ENCODE peak calls at places on chromosomes 4 and X, in six cellular contexts. A is stomach, V is OCI-LY7, W is cardiac muscle cell, N is GM23248, U is uterus. G is an unnamed sample.

GRCh38 chr4:115562506-115562905 is 449.1 kb upstream of the NDST4 start:
- DNase-seq in W (no peak), A (no peak), U (no peak), V (no peak), N (no peak), G (no peak)

GRCh38 chr4:155569471-155569870 is 97.2 kb upstream of the GUCY1A1 start:
- DNase-seq in N (no peak), V (no peak), U (no peak), A (no peak), W (no peak), G (no peak)

GRCh38 chr4:60617731-60618130 is 582.4 kb upstream of the ADGRL3 start:
- DNase-seq in U (no peak), W (no peak), V (no peak), A (no peak), N (no peak), G (no peak)

GRCh38 chrX:25072247-25072646 is 56.5 kb upstream of the ARX start:
- DNase-seq in A (no peak), W (no peak), N (no peak), U (no peak), V (no peak), G (no peak)

GRCh38 chr4:122480023-122480422 is 23.5 kb upstream of the IL2 start:
- DNase-seq in U (no peak), V (no peak), N (peak; percentile 52), A (no peak), W (peak; percentile 69), G (peak; percentile 84)

GRCh38 chrX:10414872-10415703 is 205.3 kb downstream of the MID1 start:
- DNase-seq in V (no peak), U (no peak), N (peak; percentile 37), W (no peak), A (no peak), G (peak; percentile 78)

GRCh38 chrX:7062276-7062675 is 85.2 kb upstream of the STS start:
- DNase-seq in V (no peak), N (no peak), W (no peak), U (no peak), A (no peak), G (peak; percentile 54)

GRCh38 chr4:140643571-140644055 is 74.9 kb upstream of the UCP1 start:
- DNase-seq in A (no peak), W (no peak), N (no peak), V (no peak), U (no peak), G (no peak)

GRCh38 chr4:141977433-141977832 is 341.1 kb downstream of the IL15 start:
- DNase-seq in V (no peak), N (peak; percentile 10), W (no peak), U (no peak), A (no peak), G (peak; percentile 0)

GRCh38 chr4:42070463-42070862 is 80.1 kb downstream of the SLC30A9 start:
- DNase-seq in A (no peak), W (no peak), N (no peak), U (no peak), V (no peak), G (no peak)

GRCh38 chrX:9343971-9344370 is 120.9 kb upstream of the TBL1X start:
- DNase-seq in U (no peak), V (no peak), A (no peak), N (no peak), W (no peak), G (no peak)

GRCh38 chrX:9340619-9341304 is 124.1 kb upstream of the TBL1X start:
- DNase-seq in N (peak; percentile 61), W (no peak), A (peak; percentile 27), U (peak; percentile 64), V (peak; percentile 26), G (peak; percentile 70)

GRCh38 chrX:9342581-9343051 is 122.2 kb upstream of the TBL1X start:
- DNase-seq in A (peak; percentile 83), N (peak; percentile 81), W (peak; percentile 92), V (no peak), U (peak; percentile 89), G (peak; percentile 91)

GRCh38 chrX:9339603-9340569 is 125.0 kb upstream of the TBL1X start:
- DNase-seq in N (peak; percentile 19), W (no peak), A (no peak), V (no peak), U (peak; percentile 62), G (peak; percentile 34)

DNA sequence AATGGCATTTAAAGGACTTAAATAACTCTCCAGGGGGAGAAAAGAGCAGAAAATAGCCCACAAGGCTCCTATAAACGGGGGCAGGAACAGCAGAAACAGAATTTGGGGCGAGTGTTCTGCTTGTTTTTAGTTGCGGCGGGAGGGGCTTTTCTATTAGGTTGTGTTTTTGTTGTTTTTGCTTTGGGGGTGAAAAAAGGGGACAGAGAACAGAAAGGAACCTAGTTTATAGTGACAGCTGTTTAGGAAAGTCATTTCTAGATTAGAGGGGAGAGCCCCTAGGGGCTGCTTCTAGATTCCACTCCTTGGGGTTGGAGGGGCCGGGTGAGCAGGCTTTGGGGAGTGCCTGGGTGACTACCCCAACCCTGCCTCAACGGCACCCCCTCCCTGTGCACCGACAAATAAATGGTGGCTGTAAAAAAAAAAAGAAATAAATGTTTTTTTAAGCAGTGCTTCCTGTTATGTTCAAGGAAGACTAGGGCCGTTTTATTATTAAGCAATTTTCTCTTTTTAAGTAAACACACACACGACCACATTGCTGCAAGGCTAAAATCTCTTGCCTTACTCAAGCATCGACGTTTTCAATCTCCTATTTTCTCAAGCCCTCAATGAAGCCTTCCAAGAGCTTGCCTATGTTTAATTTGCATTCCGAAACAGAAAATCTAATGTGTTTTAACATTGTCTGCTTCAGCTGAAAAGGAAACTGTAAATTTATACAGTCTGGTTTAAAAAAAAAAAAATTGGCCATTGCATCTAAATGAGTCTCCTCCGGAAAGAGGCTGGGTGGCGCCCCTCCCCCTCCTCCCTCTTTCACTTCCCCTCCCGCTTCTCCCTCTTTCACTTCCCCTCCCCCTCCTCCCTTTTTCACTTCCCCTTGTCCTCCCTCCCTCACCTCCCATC is 123.3 kb upstream of the TBL1X start:
- DNase-seq in A (peak; percentile 68), U (peak; percentile 69), N (peak; percentile 62), V (peak; percentile 77), W (peak; percentile 48), G (peak; percentile 84)
- H3K4me3 ChIP-seq in A (peak overlapping the region; percentile 17), U (no peak overlapping the region), N (peak overlapping the region; percentile 73), V (peak overlapping the region; percentile 43), W (no peak overlapping the region), G (no peak overlapping the region)

GRCh38 chr4:134948110-134948642 is 746.6 kb upstream of the PABPC4L start:
- DNase-seq in U (no peak), A (no peak), N (no peak), W (no peak), V (no peak), G (no peak)
- H3K4me1 ChIP-seq in U (no peaks in the 10 kb centered on the region), A (no peaks in the 10 kb centered on the region), N (no peaks in the 10 kb centered on the region), W (no peaks in the 10 kb centered on the region), V (no peaks in the 10 kb centered on the region), G (no peaks in the 10 kb centered on the region)

GRCh38 chrX:3160771-3161170 is 119.5 kb downstream of the ARSF start:
- DNase-seq in V (no peak), A (no peak), N (no peak), U (no peak), W (peak; percentile 21), G (no peak)
- H3K4me3 ChIP-seq in V (no peak overlapping the region), A (no peak overlapping the region), N (no peak overlapping the region), U (no peak overlapping the region), W (no peak overlapping the region), G (no peak overlapping the region)

GRCh38 chr4:87066403-87067119 is 131.8 kb downstream of the AFF1 start:
- DNase-seq in U (no peak), A (no peak), V (no peak), W (peak; percentile 43), N (no peak), G (no peak)
- H3K4me1 ChIP-seq in U (peaks cover 9% of the 10 kb centered on the region), A (peaks cover 9% of the 10 kb centered on the region), V (peaks cover 52% of the 10 kb centered on the region), W (peaks cover 8% of the 10 kb centered on the region), N (no peaks in the 10 kb centered on the region), G (peaks cover 4% of the 10 kb centered on the region)

DNA sequence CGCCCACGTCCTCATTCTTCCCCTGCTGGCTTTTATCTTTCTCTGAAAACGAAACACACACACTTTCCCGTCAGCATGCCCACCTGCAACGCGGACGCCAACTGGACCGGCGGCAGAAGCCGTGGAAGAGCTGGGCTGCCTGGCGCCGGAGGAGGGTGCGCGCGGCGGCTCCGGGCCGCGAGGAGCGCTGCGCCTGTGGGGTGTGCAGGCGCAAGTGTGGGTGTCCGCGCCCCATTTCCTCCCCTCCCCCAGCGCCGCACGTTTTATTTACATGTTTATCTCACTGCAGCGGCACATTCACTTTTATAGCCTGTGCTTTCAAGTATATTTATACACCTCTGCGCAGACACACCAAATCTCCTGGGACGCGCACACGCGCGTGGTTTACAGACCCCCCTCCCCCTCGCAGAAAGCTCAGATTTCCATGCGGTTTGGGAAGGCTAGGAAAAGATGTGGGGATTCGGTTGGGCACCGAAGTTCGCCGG is 1.5 kb downstream of the PITX2 start:
- DNase-seq in U (no peak), W (no peak), V (peak; percentile 32), N (no peak), A (no peak), G (no peak)
- H3K4me3 ChIP-seq in U (no peak overlapping the region), W (peak overlapping the region; percentile 47), V (peak overlapping the region; percentile 75), N (no peak overlapping the region), A (peak overlapping the region; percentile 44), G (no peak overlapping the region)

GRCh38 chr4:128475597-128475996 is 188.0 kb upstream of the PGRMC2 start:
- DNase-seq in A (no peak), W (no peak), U (no peak), V (no peak), N (no peak), G (no peak)

GRCh38 chr4:128468485-128468989 is 180.9 kb upstream of the PGRMC2 start:
- DNase-seq in N (peak; percentile 98), W (no peak), U (peak; percentile 79), V (no peak), A (peak; percentile 45), G (peak; percentile 95)

GRCh38 chr4:128477540-128477939 is 189.9 kb upstream of the PGRMC2 start:
- DNase-seq in N (no peak), W (no peak), A (no peak), V (no peak), U (no peak), G (no peak)

GRCh38 chr4:128470492-128471053 is 183.0 kb upstream of the PGRMC2 start:
- DNase-seq in U (no peak), V (no peak), W (no peak), N (no peak), A (no peak), G (no peak)

DNA sequence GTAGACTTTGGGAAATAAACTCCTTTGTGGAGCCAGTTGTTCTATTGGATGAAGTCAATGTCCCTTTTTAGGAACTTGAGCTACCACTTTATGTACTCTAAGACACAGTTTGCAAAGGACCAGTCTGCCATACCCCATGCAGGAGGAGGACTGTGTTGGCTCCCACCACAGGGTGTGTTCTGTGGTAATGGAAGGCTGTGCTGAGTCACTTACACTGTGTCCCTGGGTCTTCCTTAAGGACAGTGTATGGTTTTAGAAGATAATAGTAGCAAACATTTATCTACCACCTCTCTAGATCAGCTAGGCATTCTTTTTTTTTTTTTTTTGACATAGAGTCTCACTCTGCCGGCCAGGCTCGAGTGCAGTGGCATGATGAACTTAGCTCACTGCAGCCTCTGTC is 184.0 kb upstream of the PGRMC2 start:
- DNase-seq in N (peak; percentile 30), U (no peak), A (no peak), V (no peak), W (no peak), G (peak; percentile 12)
- H3K4me1 ChIP-seq in N (peaks cover 19% of the 10 kb centered on the region), U (no peaks in the 10 kb centered on the region), A (no peaks in the 10 kb centered on the region), V (no peaks in the 10 kb centered on the region), W (no peaks in the 10 kb centered on the region), G (peaks cover 8% of the 10 kb centered on the region)

GRCh38 chrX:84487365-84488353 is 14.6 kb downstream of the HDX start:
- DNase-seq in A (no peak), W (no peak), V (no peak), U (no peak), N (no peak), G (no peak)
- H3K4me3 ChIP-seq in A (no peak overlapping the region), W (no peak overlapping the region), V (no peak overlapping the region), U (no peak overlapping the region), N (no peak overlapping the region), G (no peak overlapping the region)

G was measured in fibroblast of lung.